ENCODE peak calls at places on chromosomes 16 and 17, in ten cellular contexts. U is Peyer's patch, B is A549, A is body of pancreas, Y is breast epithelium, C is transverse colon, L is stomach, Z is H1, N is right lobe of liver, J is IMR-90. F is an unnamed sample.

GRCh38 chr17:8304181-8304910 is 5.7 kb upstream of the ARHGEF15 start:
- DNase-seq in U (no peak), J (no peak), N (no peak), B (peak; percentile 58), C (no peak), Y (no peak), Z (no peak), A (no peak), L (no peak), F (no peak)

GRCh38 chr16:49505556-49505955 is 132.0 kb downstream of the C16orf78 start:
- DNase-seq in C (no peak), L (no peak), Z (no peak), Y (no peak), J (no peak), B (no peak), A (no peak), N (no peak), U (no peak), F (no peak)

GRCh38 chr16:73166394-73166971 is 118.6 kb upstream of the ZFHX3 start:
- DNase-seq in Z (no peak), U (no peak), B (no peak), A (no peak), C (no peak), Y (no peak), N (no peak), J (no peak), L (no peak), F (peak; percentile 66)

GRCh38 chr17:57110579-57111367 is 25.7 kb downstream of the AKAP1 start:
- DNase-seq in J (peak; percentile 3), A (no peak), B (no peak), L (no peak), Z (no peak), N (no peak), Y (no peak), C (no peak), U (no peak), F (no peak)

GRCh38 chr17:77510133-77510796 is 369.5 kb downstream of the SEC14L1 start:
- DNase-seq in Z (no peak), A (no peak), J (no peak), B (no peak), L (no peak), C (no peak), Y (no peak), U (peak; percentile 30), N (no peak), F (peak; percentile 45)

GRCh38 chr16:80175011-80175410 is 365.8 kb upstream of the DYNLRB2 start:
- DNase-seq in C (no peak), Y (no peak), U (no peak), A (no peak), N (no peak), L (no peak), Z (no peak), J (no peak), B (no peak), F (no peak)

GRCh38 chr17:73722163-73722562 is 77.9 kb upstream of the SDK2 start:
- DNase-seq in U (peak; percentile 54), C (no peak), Z (no peak), B (no peak), J (no peak), A (no peak), N (no peak), Y (no peak), L (no peak), F (no peak)

GRCh38 chr17:48505788-48506187 is 25.0 kb downstream of the HOXB1 start:
- DNase-seq in N (no peak), U (peak; percentile 66), B (peak; percentile 89), J (peak; percentile 89), L (no peak), Z (no peak), C (no peak), Y (peak; percentile 35), A (no peak), F (no peak)

GRCh38 chr17:75480281-75480680 is 23.8 kb downstream of the TMEM94 start:
- DNase-seq in N (peak; percentile 39), A (no peak), B (no peak), Y (no peak), L (no peak), Z (no peak), J (no peak), U (no peak), C (no peak), F (no peak)

GRCh38 chr16:50275428-50276127 is 9.2 kb downstream of the ADCY7 start:
- DNase-seq in C (no peak), L (no peak), Z (no peak), U (no peak), J (no peak), B (no peak), A (no peak), N (no peak), Y (no peak), F (no peak)

GRCh38 chr17:76612977-76613851 is 27.6 kb upstream of the ST6GALNAC2 start:
- DNase-seq in C (no peak), Z (peak; percentile 80), B (peak; percentile 58), L (no peak), A (no peak), J (no peak), Y (peak; percentile 71), U (no peak), N (peak; percentile 70), F (no peak)

GRCh38 chr17:35612924-35613521 is 25.9 kb downstream of the AP2B1 start:
- DNase-seq in L (peak; percentile 44), Y (no peak), Z (peak; percentile 55), J (peak; percentile 65), A (peak; percentile 49), N (peak; percentile 56), C (peak; percentile 35), U (peak; percentile 78), B (peak; percentile 68), F (no peak)

GRCh38 chr16:54080524-54081008 is 206.0 kb downstream of the IRX3 start:
- DNase-seq in U (no peak), J (peak; percentile 98), Y (peak; percentile 92), A (no peak), C (no peak), L (peak; percentile 35), B (peak; percentile 93), Z (no peak), N (no peak), F (no peak)

GRCh38 chr17:8122923-8123694 is 797 bp downstream of the HES7 start:
- DNase-seq in Z (peak; percentile 69), Y (no peak), N (no peak), U (no peak), C (no peak), L (no peak), J (peak; percentile 27), B (peak; percentile 52), A (peak; percentile 17), F (no peak)

GRCh38 chr16:14509055-14509454 is 121.0 kb downstream of the PARN start:
- DNase-seq in N (no peak), C (no peak), B (peak; percentile 86), A (no peak), J (peak; percentile 45), Z (no peak), U (no peak), L (no peak), Y (no peak), F (no peak)

DNA sequence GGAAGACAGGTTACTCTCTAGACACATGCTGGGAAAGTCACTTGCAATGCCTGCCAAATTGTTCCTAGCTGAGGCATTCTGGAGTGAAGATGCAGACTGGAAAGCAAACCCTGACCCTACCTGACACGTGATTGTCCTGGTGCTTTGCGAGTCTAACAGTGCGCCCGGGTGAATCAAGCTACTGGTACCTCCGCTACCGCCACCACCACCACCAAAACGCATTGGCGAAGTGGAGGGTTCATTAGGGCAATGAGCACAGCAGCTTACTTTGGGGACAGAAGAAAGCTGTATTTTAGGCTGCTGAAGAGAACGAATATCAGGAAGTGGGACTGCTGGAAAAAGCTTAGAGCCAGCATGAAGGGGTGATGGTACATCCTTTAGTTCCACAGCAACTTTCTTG is 7.0 kb downstream of the MARF1 start:
- DNase-seq in J (no peak), U (no peak), L (no peak), Z (no peak), N (no peak), A (no peak), C (no peak), B (no peak), Y (no peak), F (no peak)
- H3K27ac ChIP-seq in J (no peak overlapping the region), U (peak overlapping the region; percentile 62), L (no peak overlapping the region), Z (no peak overlapping the region), N (no peak overlapping the region), A (no peak overlapping the region), C (no peak overlapping the region), B (no peak overlapping the region), Y (no peak overlapping the region), F (no peak overlapping the region)

DNA sequence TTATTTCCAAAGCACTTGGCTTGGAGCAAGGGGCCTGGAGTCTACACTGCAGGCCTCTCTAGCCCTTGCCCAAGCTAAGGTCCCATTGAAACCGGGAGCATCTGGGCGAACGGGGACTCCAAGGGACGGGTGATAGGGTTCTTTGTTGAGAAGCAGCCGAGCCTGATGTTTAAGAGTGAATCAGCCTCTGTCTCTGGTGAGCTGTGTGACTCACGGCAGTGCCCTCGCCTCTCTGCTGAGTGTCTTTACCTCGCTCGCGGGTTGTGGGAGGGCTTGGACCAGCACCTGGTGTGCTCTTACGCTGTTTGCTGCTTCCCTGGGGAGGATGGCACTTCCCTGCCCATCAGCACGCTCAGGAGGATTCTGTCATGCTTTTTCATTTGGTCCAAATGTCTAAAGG is 1.3 kb downstream of the HGS start:
- DNase-seq in N (no peak), Y (no peak), Z (no peak), B (no peak), J (peak; percentile 87), C (no peak), A (no peak), U (no peak), L (no peak), F (no peak)
- TF ChIP-seq POLR2A in N (no peak), Y (no peak), Z (no peak), B (no peak), J (peak; percentile 57), C (no peak), A (no peak), U (no peak), L (no peak), F (no peak)

DNA sequence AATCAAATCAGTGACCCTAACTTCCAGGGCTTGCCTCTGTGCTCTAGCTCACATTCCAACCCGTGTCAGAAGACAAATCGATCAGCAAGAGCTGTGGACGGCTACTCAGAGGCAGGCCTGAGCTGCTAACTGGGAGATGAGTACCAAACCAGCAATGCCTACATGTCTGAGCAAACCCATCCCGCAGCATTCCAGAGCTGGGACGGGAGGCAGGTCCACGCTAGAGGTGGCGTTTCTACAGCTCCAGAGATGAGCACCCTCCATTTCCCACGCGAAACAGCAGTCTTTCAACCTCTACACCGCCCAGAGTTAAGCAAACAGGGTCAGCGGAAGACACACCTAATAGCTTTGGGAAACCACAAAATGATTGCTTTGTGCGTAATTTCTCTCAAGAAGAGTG is 6.5 kb downstream of the NXN start:
- DNase-seq in Z (no peak), A (no peak), U (no peak), C (no peak), L (no peak), N (no peak), Y (no peak), J (no peak), B (no peak), F (no peak)
- H3K27ac ChIP-seq in Z (no peak overlapping the region), A (no peak overlapping the region), U (no peak overlapping the region), C (no peak overlapping the region), L (no peak overlapping the region), N (no peak overlapping the region), Y (no peak overlapping the region), J (no peak overlapping the region), B (no peak overlapping the region), F (peak overlapping the region; percentile 93)

DNA sequence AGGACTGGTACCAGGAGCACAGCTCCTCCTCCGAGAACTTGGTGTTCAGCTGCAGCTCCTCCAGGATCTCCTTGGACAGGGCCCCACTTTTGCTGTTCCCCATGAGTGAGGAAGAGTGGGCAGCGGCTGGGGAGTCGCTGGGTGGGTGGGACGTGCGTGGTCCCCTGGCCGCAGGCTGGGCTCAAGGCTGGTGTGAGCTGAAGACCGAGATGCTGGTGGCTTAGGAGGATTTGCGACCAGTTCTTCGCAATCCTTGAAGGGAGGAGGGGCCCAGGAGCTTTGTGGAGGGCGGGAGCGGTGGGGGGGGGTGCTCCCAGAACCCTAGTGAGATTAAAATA is at the start of gene RCVRN:
- DNase-seq in N (no peak), B (no peak), Z (no peak), C (no peak), U (no peak), A (no peak), Y (no peak), J (no peak), L (no peak), F (no peak)
- TF ChIP-seq POLR2A in N (no peak), B (no peak), Z (no peak), C (no peak), U (no peak), A (no peak), Y (no peak), J (no peak), L (no peak), F (no peak)